ENCODE peak calls at places on chromosomes 5 and 9, in four cellular contexts. J, I, K and S are unnamed samples.

GRCh38 chr5:139732019-139732418 is 63.6 kb upstream of the PSD2 start:
- DNase-seq in K (no peak), J (no peak), I (no peak), S (no peak)

GRCh38 chr9:92147030-92147853 is 32.0 kb upstream of the SPTLC1 start:
- DNase-seq in I (peak; percentile 41), K (peak; percentile 60), J (peak; percentile 66), S (peak; percentile 94)

GRCh38 chr9:75482566-75482965 is 394.3 kb downstream of the OSTF1 start:
- DNase-seq in K (no peak), J (no peak), I (no peak), S (no peak)

GRCh38 chr9:123355761-123356520 is at the start of gene CRB2:
- DNase-seq in I (no peak), J (no peak), K (no peak), S (no peak)

GRCh38 chr5:891117-891836 is 1.3 kb downstream of the BRD9 start:
- DNase-seq in K (no peak), J (no peak), I (peak; percentile 31), S (peak; percentile 6)

GRCh38 chr5:80623911-80624457 is 30.5 kb upstream of the MSH3 start:
- DNase-seq in J (no peak), K (no peak), I (no peak), S (no peak)

GRCh38 chr9:908806-909205 is 67.3 kb downstream of the DMRT1 start:
- DNase-seq in I (no peak), K (no peak), J (no peak), S (no peak)

GRCh38 chr5:122259995-122260394 is 52.0 kb upstream of the SNCAIP start:
- DNase-seq in K (no peak), J (no peak), I (no peak), S (peak; percentile 75)

GRCh38 chr9:137138701-137139467 is at the start of gene GRIN1:
- DNase-seq in I (no peak), J (no peak), K (no peak), S (peak; percentile 34)

GRCh38 chr9:76203373-76203772 is 190.9 kb downstream of the RFK start:
- DNase-seq in K (no peak), I (peak; percentile 40), J (no peak), S (peak; percentile 47)

GRCh38 chr5:170223906-170224305 is 8.9 kb upstream of the C5orf58 start:
- DNase-seq in K (no peak), I (no peak), J (no peak), S (peak; percentile 7)

GRCh38 chr5:170223349-170223748 is 9.4 kb upstream of the C5orf58 start:
- DNase-seq in K (no peak), J (peak; percentile 5), I (no peak), S (peak; percentile 39)

GRCh38 chr5:170225326-170226137 is 7.3 kb upstream of the C5orf58 start:
- DNase-seq in J (peak; percentile 40), K (peak; percentile 90), I (peak; percentile 65), S (peak; percentile 75)

GRCh38 chr5:170226661-170227060 is 6.1 kb upstream of the C5orf58 start:
- DNase-seq in I (no peak), K (no peak), J (no peak), S (no peak)

DNA sequence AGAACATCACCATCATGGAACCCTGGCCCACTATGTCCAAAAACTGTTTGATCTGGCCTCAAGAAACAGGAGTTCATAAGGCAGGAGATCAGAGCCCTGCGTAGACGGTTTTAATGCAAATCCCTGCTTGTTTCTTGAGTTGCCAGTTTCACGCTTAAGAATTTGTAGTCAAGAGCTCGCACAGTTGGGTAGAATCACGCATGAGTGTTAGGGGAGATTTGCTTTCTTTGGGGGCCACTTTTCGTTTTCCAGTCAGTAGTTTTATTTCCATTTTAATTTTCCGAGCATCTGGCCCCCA is 6.7 kb upstream of the C5orf58 start:
- DNase-seq in K (no peak), I (no peak), J (no peak), S (no peak)
- TF ChIP-seq CTCF in K (no peak), I (no peak), J (no peak), S (no peak)

GRCh38 chr9:130780415-130780814 is 54.6 kb upstream of the ABL1 start:
- DNase-seq in I (no peak), K (no peak), J (no peak), S (no peak)

GRCh38 chr9:130785053-130785452 is 50.0 kb upstream of the ABL1 start:
- DNase-seq in I (no peak), J (no peak), K (no peak), S (no peak)

GRCh38 chr9:130779153-130779855 is 55.8 kb upstream of the ABL1 start:
- DNase-seq in K (no peak), I (no peak), J (no peak), S (no peak)

GRCh38 chr9:130782883-130783537 is 52.0 kb upstream of the ABL1 start:
- DNase-seq in I (no peak), K (no peak), J (no peak), S (peak; percentile 31)

GRCh38 chr9:130780865-130781504 is 54.1 kb upstream of the ABL1 start:
- DNase-seq in J (peak; percentile 73), K (peak; percentile 65), I (peak; percentile 55), S (peak; percentile 99)
- H3K4me3 ChIP-seq in J (no peak overlapping the region), K (no peak overlapping the region), I (peak overlapping the region; percentile 24), S (peak overlapping the region; percentile 53)

DNA sequence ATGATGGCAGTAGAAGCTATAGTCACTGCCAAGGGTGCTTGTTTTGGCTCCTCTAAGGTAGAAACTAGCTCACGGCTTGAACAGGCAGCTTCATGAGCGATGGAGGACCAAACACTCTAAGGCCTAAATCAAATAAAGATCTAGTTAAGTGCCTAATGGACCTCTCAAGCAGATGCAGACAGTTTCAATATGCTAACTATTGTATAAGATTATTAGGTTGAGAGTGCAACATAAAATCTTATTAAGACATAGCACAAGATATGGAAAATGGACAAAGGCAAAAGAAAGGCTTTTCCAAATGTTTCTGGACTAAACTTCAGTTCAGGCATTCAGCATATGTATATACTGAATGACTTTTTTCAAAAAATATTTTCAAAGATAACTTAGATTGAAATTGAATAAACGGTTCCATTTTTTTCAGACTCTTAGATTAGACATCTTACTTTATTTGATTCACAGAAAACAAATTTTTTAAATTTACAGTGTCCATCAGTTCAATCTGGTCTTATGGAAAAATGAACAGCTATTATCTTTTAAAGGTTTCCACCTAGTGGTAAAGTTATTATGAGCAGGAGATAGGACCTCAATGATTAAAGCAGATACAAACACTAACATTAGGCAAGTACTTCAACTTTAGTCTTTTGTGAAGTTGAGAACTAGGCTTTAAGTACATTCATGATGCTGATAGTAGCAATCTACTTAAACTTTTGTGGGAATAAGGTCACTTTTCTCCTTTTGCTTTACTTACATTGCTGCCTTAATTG is 1167.7 kb downstream of the MAT2B start:
- DNase-seq in I (no peak), J (no peak), K (no peak), S (peak; percentile 1)
- TF ChIP-seq CTCF in I (no peak), J (peak; percentile 9), K (no peak), S (peak; percentile 16)

GRCh38 chr5:43244823-43245565 is 53.0 kb downstream of the NIM1K start:
- DNase-seq in J (no peak), K (no peak), I (no peak), S (no peak)
- H3K4me3 ChIP-seq in J (no peak overlapping the region), K (no peak overlapping the region), I (no peak overlapping the region), S (no peak overlapping the region)

DNA sequence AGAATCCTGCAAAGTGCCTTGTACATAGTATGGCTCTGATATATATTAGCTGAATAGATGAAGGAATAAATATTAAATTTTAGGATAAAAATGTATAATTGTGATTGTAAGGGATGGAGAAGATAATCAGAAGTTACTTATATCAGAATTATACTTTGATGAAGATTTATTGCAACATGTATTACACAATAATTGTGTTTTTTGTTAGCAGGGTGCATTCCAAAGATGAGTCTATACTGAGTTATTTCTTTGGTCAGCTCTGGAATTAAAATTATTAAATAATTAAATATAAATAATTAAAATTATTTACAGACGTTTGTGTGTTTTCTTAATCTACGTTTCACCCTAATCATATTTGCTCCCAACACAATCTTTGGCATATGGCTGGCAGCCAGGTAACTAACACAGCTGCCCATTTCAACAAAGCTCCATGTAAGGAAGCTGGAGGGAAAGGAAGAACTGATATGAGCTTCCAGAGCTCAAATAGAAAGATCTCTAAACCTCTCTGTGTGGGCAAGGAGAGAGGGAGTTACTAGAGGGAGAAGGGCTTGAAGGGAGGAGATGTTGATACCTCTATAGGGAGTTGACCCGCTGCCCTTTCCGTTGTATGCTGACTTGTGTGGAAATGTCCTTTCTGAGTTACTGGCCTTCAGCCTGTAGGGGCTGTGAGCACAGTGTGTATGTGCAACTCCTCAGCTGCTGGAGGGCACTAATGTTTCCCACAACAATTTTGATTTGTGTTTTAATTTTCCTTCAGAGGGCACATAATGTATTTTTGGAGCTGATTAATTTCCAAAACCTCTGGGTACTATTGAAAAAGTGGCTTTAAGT is 403.4 kb downstream of the MAN2A1 start:
- DNase-seq in K (no peak), I (no peak), J (no peak), S (no peak)
- TF ChIP-seq CTCF in K (no peak), I (no peak), J (no peak), S (no peak)

GRCh38 chr5:157732130-157732783 is 1.0 kb downstream of the THG1L start:
- DNase-seq in K (no peak), I (no peak), J (no peak), S (no peak)
- H3K4me3 ChIP-seq in K (no peak overlapping the region), I (peak overlapping the region; percentile 66), J (peak overlapping the region; percentile 62), S (peak overlapping the region; percentile 84)

GRCh38 chr9:3768698-3769458 is 243.1 kb upstream of the RFX3 start:
- DNase-seq in J (peak; percentile 24), I (no peak), K (no peak), S (peak; percentile 39)

GRCh38 chr9:3768286-3768685 is 242.5 kb upstream of the RFX3 start:
- DNase-seq in I (no peak), J (no peak), K (no peak), S (peak; percentile 17)

GRCh38 chr9:3773661-3774060 is 247.9 kb upstream of the RFX3 start:
- DNase-seq in K (no peak), J (no peak), I (no peak), S (no peak)

GRCh38 chr9:3769646-3770045 is 243.8 kb upstream of the RFX3 start:
- DNase-seq in K (no peak), I (no peak), J (no peak), S (no peak)
- TF ChIP-seq CTCF in K (no peak), I (no peak), J (no peak), S (no peak)

GRCh38 chr5:145365464-145365863 is 469.7 kb downstream of the PRELID2 start:
- DNase-seq in K (no peak), I (no peak), J (no peak), S (no peak)

GRCh38 chr5:145362261-145362660 is 472.9 kb downstream of the PRELID2 start:
- DNase-seq in K (no peak), J (peak; percentile 16), I (no peak), S (peak; percentile 90)

GRCh38 chr5:145360936-145361335 is 474.2 kb downstream of the PRELID2 start:
- DNase-seq in J (no peak), I (no peak), K (no peak), S (peak; percentile 39)
- H3K4me3 ChIP-seq in J (no peak overlapping the region), I (no peak overlapping the region), K (no peak overlapping the region), S (no peak overlapping the region)